ENCODE peak calls at places on chromosomes 3 and 15, in ten cellular contexts. Z is GM12891, V is GM12892, X is HCT116, C is K562, R is GM23338, E is sigmoid colon, U is spleen, W is esophagus muscularis mucosa, O is stomach. H is an unnamed sample.
A peak's percentile ranks its signal among the peaks of the same experiment; 100 is the strongest.

GRCh38 chr3:9078561-9079240 is 115.4 kb upstream of the RAD18 start:
- DNase-seq in V (no peak), W (no peak), Z (no peak), O (no peak), X (peak; percentile 3), E (no peak), U (no peak), C (no peak), R (peak; percentile 71), H (no peak)

GRCh38 chr15:82959423-82959822 is 6.9 kb upstream of the HOMER2 start:
- DNase-seq in O (no peak), W (no peak), X (no peak), R (no peak), Z (no peak), U (no peak), C (no peak), V (no peak), E (no peak), H (no peak)

GRCh38 chr15:60374628-60375081 is 23.1 kb downstream of the ANXA2 start:
- DNase-seq in C (no peak), R (peak; percentile 65), W (no peak), X (peak; percentile 96), V (no peak), U (no peak), E (peak; percentile 74), Z (no peak), O (peak; percentile 77), H (no peak)

GRCh38 chr3:173745952-173746682 is 348.6 kb downstream of the NLGN1 start:
- DNase-seq in C (no peak), R (peak; percentile 23), X (no peak), V (no peak), O (no peak), Z (no peak), W (no peak), E (no peak), U (no peak), H (no peak)

GRCh38 chr15:77821188-77821958 is 188.7 kb upstream of the LINGO1 start:
- DNase-seq in E (no peak), O (peak; percentile 63), U (no peak), C (peak; percentile 75), X (peak; percentile 37), Z (peak; percentile 58), W (no peak), R (peak; percentile 84), V (no peak), H (peak; percentile 46)

GRCh38 chr15:100041380-100041779 is 300.4 kb downstream of the ADAMTS17 start:
- DNase-seq in Z (no peak), O (no peak), R (no peak), U (no peak), W (no peak), X (no peak), C (no peak), E (no peak), V (no peak), H (no peak)

GRCh38 chr3:60202052-60202753 is 1049.0 kb downstream of the FHIT start:
- DNase-seq in O (no peak), V (no peak), R (no peak), U (no peak), X (no peak), C (no peak), W (no peak), E (no peak), Z (no peak), H (no peak)

GRCh38 chr3:171747223-171747920 is 62.9 kb downstream of the PLD1 start:
- DNase-seq in V (no peak), O (no peak), U (no peak), X (no peak), W (no peak), Z (no peak), R (no peak), C (no peak), E (no peak), H (no peak)

GRCh38 chr3:191328963-191329653 is at the start of gene CCDC50:
- DNase-seq in E (peak; percentile 93), C (peak; percentile 85), Z (peak; percentile 74), X (no peak), V (peak; percentile 69), W (peak; percentile 96), U (peak; percentile 94), R (peak; percentile 90), O (peak; percentile 86), H (peak; percentile 93)

GRCh38 chr3:187678869-187679268 is 8.7 kb upstream of the SST start:
- DNase-seq in C (peak; percentile 43), E (no peak), R (peak; percentile 89), Z (no peak), V (no peak), U (no peak), W (peak; percentile 70), O (peak; percentile 37), X (peak; percentile 42), H (peak; percentile 13)

GRCh38 chr3:149555941-149556340 is 81.4 kb downstream of the TM4SF4 start:
- DNase-seq in C (no peak), R (no peak), Z (no peak), X (no peak), U (no peak), E (no peak), V (no peak), O (no peak), W (no peak), H (no peak)

GRCh38 chr3:37899711-37900306 is 38.1 kb downstream of the CTDSPL start:
- DNase-seq in O (no peak), W (no peak), E (no peak), Z (no peak), R (no peak), X (no peak), C (peak; percentile 37), U (no peak), V (no peak), H (no peak)

DNA sequence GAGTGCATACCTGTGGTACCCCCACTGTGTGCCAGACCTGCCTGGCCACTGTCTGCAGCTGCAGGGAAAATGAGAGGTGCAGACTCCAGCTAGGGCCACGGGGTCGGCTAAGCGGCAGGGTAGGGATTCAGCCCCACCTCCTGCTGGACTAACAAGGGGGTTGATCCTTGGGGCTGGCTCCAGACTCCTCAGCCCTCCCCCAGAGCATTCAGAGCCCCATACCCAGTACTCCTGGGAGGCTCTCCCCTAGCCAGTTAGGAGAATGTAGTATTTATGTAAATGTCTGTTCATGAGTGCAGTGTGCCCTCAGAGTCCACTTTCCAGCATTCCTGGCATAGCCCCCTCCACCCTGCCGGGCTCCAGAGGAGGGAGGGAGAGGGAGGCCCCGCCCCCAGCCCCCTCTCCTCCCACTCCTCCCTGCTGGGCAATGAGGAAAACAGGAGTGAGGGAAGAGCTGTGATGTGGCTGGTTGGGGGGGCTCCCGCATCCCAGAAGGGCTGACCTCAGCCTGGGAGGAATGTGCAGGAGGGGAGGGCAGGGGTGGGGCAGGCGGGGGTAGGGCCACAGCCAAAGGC is 4.5 kb upstream of the SEMA3B start:
- DNase-seq in E (peak; percentile 93), O (peak; percentile 65), C (no peak), W (peak; percentile 94), X (peak; percentile 76), V (no peak), R (no peak), Z (no peak), U (no peak), H (peak; percentile 64)
- TF ChIP-seq POLR2AphosphoS5 in E (no peak), O (no peak), C (no peak), W (peak; percentile 35), X (no peak), V (no peak), R (no peak), Z (no peak), U (peak; percentile 21), H (peak; percentile 37)

GRCh38 chr3:112133606-112134334 is 722 bp upstream of the GCSAM start:
- DNase-seq in R (no peak), E (no peak), W (no peak), V (no peak), U (no peak), O (no peak), C (no peak), X (no peak), Z (no peak), H (no peak)
- TF ChIP-seq POLR2AphosphoS5 in R (no peak), E (no peak), W (no peak), V (peak; percentile 56), U (no peak), O (no peak), C (no peak), X (no peak), Z (no peak), H (no peak)

GRCh38 chr3:138950006-138950644 is 3.1 kb downstream of the FOXL2NB start:
- DNase-seq in Z (no peak), C (no peak), U (no peak), V (no peak), R (peak; percentile 73), E (no peak), X (no peak), O (no peak), W (no peak), H (no peak)
- TF ChIP-seq POLR2AphosphoS5 in Z (no peak), C (no peak), U (peak; percentile 36), V (no peak), R (no peak), E (no peak), X (no peak), O (no peak), W (no peak), H (no peak)

GRCh38 chr3:50269977-50270413 is 1.0 kb downstream of the SEMA3B start:
- DNase-seq in U (no peak), Z (no peak), E (no peak), C (no peak), R (no peak), O (no peak), V (no peak), W (no peak), X (no peak), H (no peak)

GRCh38 chr3:50268276-50268675 is 671 bp upstream of the SEMA3B start:
- DNase-seq in W (no peak), U (no peak), E (no peak), R (no peak), O (no peak), V (no peak), X (no peak), Z (no peak), C (no peak), H (no peak)

GRCh38 chr3:50267280-50267913 is 1.6 kb upstream of the SEMA3B start:
- DNase-seq in R (peak; percentile 57), X (no peak), W (no peak), O (peak; percentile 87), Z (no peak), E (peak; percentile 84), C (no peak), U (no peak), V (no peak), H (peak; percentile 79)

GRCh38 chr3:50269460-50269859 is 513 bp downstream of the SEMA3B start:
- DNase-seq in V (no peak), X (no peak), U (no peak), R (no peak), O (no peak), C (no peak), W (no peak), E (no peak), Z (no peak), H (no peak)

DNA sequence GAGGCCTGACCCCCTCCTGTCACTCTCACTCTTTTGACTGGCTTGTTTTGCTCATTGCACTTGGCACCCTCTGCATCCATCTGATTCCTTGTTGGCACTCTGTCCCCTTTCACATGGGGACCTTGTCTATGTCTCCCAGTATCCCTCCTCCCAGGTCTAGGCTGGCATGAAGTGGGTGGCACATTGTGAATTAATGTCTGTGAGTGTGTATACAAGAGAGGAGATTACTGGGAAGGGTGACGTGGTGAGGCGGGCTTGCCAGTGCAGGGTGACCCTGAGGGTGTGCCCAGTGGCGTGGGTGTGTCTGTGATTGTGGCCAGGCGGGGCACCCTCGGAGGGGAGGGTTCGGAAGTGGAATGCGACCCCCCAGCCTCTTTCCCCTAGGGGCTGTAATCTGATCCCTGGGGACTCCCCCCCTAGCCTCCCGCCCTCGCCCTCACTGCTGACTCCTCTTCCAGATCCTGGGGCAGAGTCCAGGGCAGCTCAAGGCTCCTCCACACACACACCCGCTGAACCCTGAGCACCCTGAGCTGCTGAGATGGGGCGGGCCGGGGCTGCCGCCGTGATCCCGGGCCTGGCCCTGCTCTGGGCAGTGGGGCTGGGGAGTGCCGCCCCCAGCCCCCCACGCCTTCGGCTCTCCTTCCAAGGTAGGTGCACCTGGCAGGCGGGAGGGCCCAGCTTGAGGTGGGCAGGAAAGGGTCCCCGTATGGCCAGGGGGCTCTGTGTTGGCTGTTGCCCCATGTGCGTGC is at the start of gene SEMA3B:
- DNase-seq in E (peak; percentile 86), R (no peak), W (no peak), Z (no peak), O (peak; percentile 93), U (no peak), C (no peak), X (no peak), V (no peak), H (peak; percentile 89)
- TF ChIP-seq POLR2AphosphoS5 in E (peak; percentile 21), R (no peak), W (peak; percentile 8), Z (no peak), O (peak; percentile 22), U (peak; percentile 69), C (no peak), X (peak; percentile 72), V (no peak), H (peak; percentile 82)